ENCODE peak calls at places on chromosomes 11 and 22, in ten cellular contexts. H is NAMALWA; W is Daoy; F is IMR-90; J is sciatic nerve; P is HepG2; B is A673; N is CD4-positive, CD25-positive, alpha-beta regulatory T cell; K is activated CD4-positive, alpha-beta T cell treated with anti-CD3 and anti-CD28 coated beads, Interleukin-2, amount 50 U/mL, for 24 hours; R is GM12892. Y is an unnamed sample.

GRCh38 chr11:47372422-47372821 is 5.9 kb downstream of the SPI1 start:
- DNase-seq in H (no peak), W (no peak), F (no peak), J (no peak), P (no peak), B (no peak), N (no peak), K (no peak), R (no peak), Y (no peak)

GRCh38 chr22:47257566-47257965 is 495.1 kb downstream of the TBC1D22A start:
- DNase-seq in H (no peak), W (no peak), F (no peak), J (no peak), P (no peak), B (no peak), N (no peak), K (no peak), R (no peak), Y (no peak)

GRCh38 chr22:24588370-24588755 is 4.5 kb downstream of the LRRC75B start:
- DNase-seq in H (no peak), W (no peak), F (no peak), J (peak; percentile 89), P (no peak), B (no peak), N (no peak), K (no peak), R (no peak), Y (no peak)

GRCh38 chr11:67345949-67346819 is 7.2 kb downstream of the POLD4 start:
- DNase-seq in H (peak; percentile 64), W (peak; percentile 58), F (peak; percentile 58), J (no peak), P (peak; percentile 32), B (peak; percentile 60), N (peak; percentile 84), K (no peak), R (no peak), Y (no peak)

GRCh38 chr22:47288640-47289039 is 526.2 kb downstream of the TBC1D22A start:
- DNase-seq in H (no peak), W (no peak), F (no peak), J (no peak), P (no peak), B (no peak), N (no peak), K (no peak), R (no peak), Y (no peak)

GRCh38 chr22:45688606-45689080 is 17.0 kb downstream of the ATXN10 start:
- DNase-seq in H (no peak), W (peak; percentile 64), F (peak; percentile 90), J (no peak), P (no peak), B (no peak), N (no peak), K (no peak), R (no peak), Y (no peak)

GRCh38 chr11:102085864-102086551 is 24.2 kb upstream of the YAP1 start:
- DNase-seq in H (no peak), W (no peak), F (peak; percentile 39), J (no peak), P (peak; percentile 94), B (no peak), N (no peak), K (no peak), R (no peak), Y (no peak)

GRCh38 chr22:43446037-43446803 is 34.4 kb downstream of the MPPED1 start:
- DNase-seq in H (no peak), W (no peak), F (peak; percentile 4), J (peak; percentile 45), P (no peak), B (no peak), N (no peak), K (no peak), R (no peak), Y (no peak)

GRCh38 chr11:133984828-133985227 is 28.1 kb upstream of the IGSF9B start:
- DNase-seq in H (no peak), W (no peak), F (no peak), J (no peak), P (no peak), B (no peak), N (no peak), K (no peak), R (no peak), Y (no peak)

GRCh38 chr22:22693531-22693884 is 49.1 kb downstream of the GGTLC2 start:
- DNase-seq in H (no peak), W (no peak), F (no peak), J (no peak), P (no peak), B (no peak), N (no peak), K (no peak), R (no peak), Y (no peak)

GRCh38 chr11:67269401-67270255 is 3.4 kb downstream of the GRK2 start:
- DNase-seq in H (no peak), W (no peak), F (no peak), J (peak; percentile 69), P (no peak), B (peak; percentile 85), N (no peak), K (no peak), R (no peak), Y (no peak)

GRCh38 chr11:10809373-10810199 is 860 bp upstream of the EIF4G2 start:
- DNase-seq in H (peak; percentile 61), W (peak; percentile 88), F (peak; percentile 80), J (no peak), P (no peak), B (peak; percentile 69), N (peak; percentile 65), K (no peak), R (no peak), Y (no peak)

GRCh38 chr11:129932385-129933067 is 37.1 kb upstream of the NFRKB start:
- DNase-seq in H (no peak), W (no peak), F (no peak), J (no peak), P (no peak), B (no peak), N (no peak), K (no peak), R (no peak), Y (no peak)

GRCh38 chr11:61378713-61379313 is 13.6 kb upstream of the TMEM216 start:
- DNase-seq in H (no peak), W (peak; percentile 57), F (peak; percentile 97), J (no peak), P (peak; percentile 49), B (peak; percentile 92), N (no peak), K (no peak), R (no peak), Y (no peak)

GRCh38 chr11:1862588-1863351 is 9.9 kb downstream of the LSP1 start:
- DNase-seq in H (no peak), W (peak; percentile 88), F (no peak), J (no peak), P (no peak), B (no peak), N (no peak), K (no peak), R (no peak), Y (no peak)

GRCh38 chr11:75369846-75370245 is 18.4 kb upstream of the ARRB1 start:
- DNase-seq in H (no peak), W (no peak), F (no peak), J (no peak), P (no peak), B (no peak), N (no peak), K (no peak), R (no peak), Y (no peak)

GRCh38 chr22:45201678-45202332 is 38.1 kb downstream of the NUP50 start:
- DNase-seq in H (no peak), W (peak; percentile 97), F (peak; percentile 100), J (no peak), P (no peak), B (no peak), N (no peak), K (no peak), R (no peak), Y (no peak)

GRCh38 chr11:6548121-6548520 is 51.0 kb downstream of the DNHD1 start:
- DNase-seq in H (no peak), W (no peak), F (no peak), J (no peak), P (no peak), B (no peak), N (no peak), K (no peak), R (no peak), Y (peak; percentile 5)

GRCh38 chr11:3164540-3165151 is 464 bp downstream of the OSBPL5 start:
- DNase-seq in H (no peak), W (no peak), F (no peak), J (peak; percentile 64), P (no peak), B (peak; percentile 26), N (no peak), K (no peak), R (no peak), Y (no peak)

Y was measured in memory B cell.